ENCODE peak calls at places on chromosomes 6 and 20, in five cellular contexts. E is nephron progenitor cell, M is MCF 10A, B is psoas muscle, L is cardiac fibroblast. Q is an unnamed sample.

GRCh38 chr20:54468082-54468481 is 7.3 kb upstream of the DOK5 start:
- DNase-seq in E (no peak), M (no peak), B (no peak), L (no peak), Q (no peak)

GRCh38 chr6:71124340-71124739 is 164.3 kb upstream of the OGFRL1 start:
- DNase-seq in E (no peak), M (no peak), B (no peak), L (no peak), Q (no peak)

GRCh38 chr6:53347250-53347920 is 1.4 kb downstream of the ELOVL5 start:
- DNase-seq in E (no peak), M (peak; percentile 37), B (no peak), L (peak; percentile 49), Q (no peak)

GRCh38 chr6:93164781-93165180 is 254.6 kb downstream of the EPHA7 start:
- DNase-seq in E (no peak), M (no peak), B (no peak), L (no peak), Q (no peak)

GRCh38 chr6:122677436-122677835 is 67.2 kb downstream of the PKIB start:
- DNase-seq in E (no peak), M (no peak), B (no peak), L (no peak), Q (no peak)

GRCh38 chr20:45934046-45934586 is 367 bp upstream of the PCIF1 start:
- DNase-seq in E (peak; percentile 74), M (no peak), B (peak; percentile 77), L (peak; percentile 67), Q (no peak)

GRCh38 chr6:116136933-116137340 is 11.0 kb upstream of the COL10A1 start:
- DNase-seq in E (no peak), M (no peak), B (no peak), L (peak; percentile 10), Q (no peak)

GRCh38 chr20:32626859-32627636 is 41.9 kb upstream of the NOL4L start:
- DNase-seq in E (no peak), M (no peak), B (no peak), L (no peak), Q (no peak)

GRCh38 chr6:8084586-8084985 is 17.8 kb downstream of the EEF1E1 start:
- DNase-seq in E (no peak), M (no peak), B (no peak), L (peak; percentile 31), Q (no peak)

GRCh38 chr20:37298190-37298939 is 8.9 kb downstream of the MANBAL start:
- DNase-seq in E (no peak), M (peak; percentile 81), B (peak; percentile 62), L (peak; percentile 67), Q (no peak)

GRCh38 chr6:169709293-169709692 is 7.4 kb downstream of the C6orf120 start:
- DNase-seq in E (no peak), M (no peak), B (no peak), L (no peak), Q (no peak)

GRCh38 chr20:62875419-62876355 is 14.1 kb upstream of the TCFL5 start:
- DNase-seq in E (peak; percentile 71), M (peak; percentile 82), B (peak; percentile 81), L (peak; percentile 92), Q (peak; percentile 79)

GRCh38 chr20:24634855-24635254 is 165.4 kb downstream of the SYNDIG1 start:
- DNase-seq in E (peak; percentile 28), M (peak; percentile 60), B (peak; percentile 20), L (peak; percentile 85), Q (no peak)

GRCh38 chr6:2179950-2180349 is 65.5 kb downstream of the GMDS start:
- DNase-seq in E (no peak), M (peak; percentile 60), B (no peak), L (peak; percentile 70), Q (no peak)

GRCh38 chr20:57614490-57615471 is 5.4 kb downstream of the ZBP1 start:
- DNase-seq in E (no peak), M (no peak), B (no peak), L (no peak), Q (no peak)

GRCh38 chr20:19915111-19915798 is 101.9 kb upstream of the NAA20 start:
- DNase-seq in E (no peak), M (no peak), B (no peak), L (peak; percentile 44), Q (no peak)

GRCh38 chr6:89440200-89440599 is 7.2 kb downstream of the ANKRD6 start:
- DNase-seq in E (no peak), M (no peak), B (no peak), L (no peak), Q (no peak)

GRCh38 chr6:74991573-74992332 is 214.1 kb downstream of the COL12A1 start:
- DNase-seq in E (no peak), M (peak; percentile 73), B (no peak), L (peak; percentile 60), Q (no peak)

GRCh38 chr6:13074746-13075490 is 253.4 kb downstream of the TBC1D7 start:
- DNase-seq in E (no peak), M (no peak), B (no peak), L (no peak), Q (no peak)

GRCh38 chr20:49964964-49965780 is 17.6 kb upstream of the SNAI1 start:
- DNase-seq in E (peak; percentile 59), M (peak; percentile 53), B (no peak), L (no peak), Q (peak; percentile 57)

GRCh38 chr6:32168350-32168749 is 4.0 kb downstream of the EGFL8 start:
- DNase-seq in E (no peak), M (no peak), B (no peak), L (no peak), Q (no peak)

GRCh38 chr6:144160452-144160851 is 10.1 kb downstream of the STX11 start:
- DNase-seq in E (no peak), M (no peak), B (no peak), L (no peak), Q (no peak)

GRCh38 chr20:48284837-48285236 is 499.6 kb upstream of the SULF2 start:
- DNase-seq in E (no peak), M (no peak), B (no peak), L (peak; percentile 19), Q (no peak)

GRCh38 chr6:106823732-106824351 is 150.7 kb downstream of the CD24 start:
- DNase-seq in E (no peak), M (no peak), B (no peak), L (no peak), Q (no peak)

GRCh38 chr20:62628691-62629090 is 13.6 kb upstream of the SLCO4A1 start:
- DNase-seq in E (no peak), M (no peak), B (no peak), L (no peak), Q (no peak)

GRCh38 chr20:47368301-47368700 is 11.8 kb upstream of the ZMYND8 start:
- DNase-seq in E (no peak), M (no peak), B (no peak), L (no peak), Q (no peak)

GRCh38 chr6:44265003-44265842 is at the start of gene NFKBIE:
- DNase-seq in E (peak; percentile 98), M (peak; percentile 92), B (peak; percentile 96), L (peak; percentile 93), Q (peak; percentile 94)

GRCh38 chr6:170444056-170444505 is 109.0 kb downstream of the PSMB1 start:
- DNase-seq in E (no peak), M (no peak), B (no peak), L (no peak), Q (no peak)

GRCh38 chr20:61808497-61808896 is 257.2 kb downstream of the TAF4 start:
- DNase-seq in E (no peak), M (no peak), B (no peak), L (no peak), Q (no peak)

GRCh38 chr6:138647006-138647405 is 126.6 kb upstream of the CCDC28A start:
- DNase-seq in E (no peak), M (peak; percentile 81), B (no peak), L (peak; percentile 84), Q (no peak)

GRCh38 chr20:16666272-16666671 is 63.6 kb upstream of the SNRPB2 start:
- DNase-seq in E (no peak), M (no peak), B (no peak), L (no peak), Q (no peak)
- TF ChIP-seq CTCF in E (peak; percentile 28), M (no peak), B (no peak), L (peak; percentile 8), Q (peak; percentile 48)

GRCh38 chr20:35742741-35743523 is 872 bp upstream of the RBM39 start:
- DNase-seq in E (no peak), M (peak; percentile 22), B (no peak), L (peak; percentile 40), Q (no peak)

GRCh38 chr20:35737865-35738333 is 4.2 kb downstream of the RBM39 start:
- DNase-seq in E (no peak), M (no peak), B (no peak), L (no peak), Q (no peak)

GRCh38 chr20:35738410-35739179 is 3.5 kb downstream of the RBM39 start:
- DNase-seq in E (no peak), M (no peak), B (no peak), L (no peak), Q (no peak)

GRCh38 chr20:35741892-35742740 is at the start of gene RBM39:
- DNase-seq in E (peak; percentile 98), M (peak; percentile 100), B (peak; percentile 99), L (peak; percentile 100), Q (peak; percentile 99)

DNA sequence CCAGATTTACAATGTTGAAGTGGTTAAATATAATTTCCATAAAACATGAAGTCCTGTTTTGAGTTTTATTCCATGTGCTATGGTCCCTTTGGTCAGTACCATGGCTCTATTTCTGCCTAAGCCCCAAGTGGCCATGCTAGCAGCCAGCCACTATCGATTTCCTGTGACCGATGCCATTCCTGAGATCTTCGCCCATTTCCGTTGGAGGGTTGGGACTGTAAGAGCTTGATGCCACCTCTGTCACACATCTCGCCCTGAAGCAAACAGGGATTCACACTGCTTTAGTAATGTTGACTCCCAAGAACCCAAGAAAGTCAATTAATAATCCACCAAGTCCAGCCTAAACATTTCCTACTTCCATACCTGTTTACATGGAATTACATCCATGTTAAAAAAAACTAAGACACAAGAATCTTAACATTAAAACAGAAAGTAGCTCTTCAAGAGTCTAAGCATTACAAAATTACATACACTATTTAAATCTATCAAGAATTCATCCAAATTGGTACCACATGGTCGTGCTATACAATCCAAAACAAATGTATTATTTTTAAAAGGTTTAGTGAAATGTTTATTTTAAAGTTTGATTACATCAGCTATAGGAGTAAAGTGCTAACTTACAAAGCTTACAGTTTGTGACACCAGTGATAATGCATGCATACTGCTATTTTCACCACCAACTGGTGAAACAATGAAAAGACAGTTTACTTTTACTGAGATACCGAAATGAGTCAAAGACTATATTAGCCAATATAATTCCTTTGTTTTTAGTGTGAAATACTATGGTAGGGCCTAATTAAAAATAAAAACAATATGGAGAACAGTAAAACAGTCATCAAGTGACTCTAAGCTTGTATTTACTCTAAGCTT is 2.5 kb downstream of the RBM39 start:
- DNase-seq in E (no peak), M (peak; percentile 58), B (no peak), L (peak; percentile 53), Q (no peak)
- TF ChIP-seq CTCF in E (no peak), M (peak; percentile 35), B (peak; percentile 17), L (peak; percentile 37), Q (peak; percentile 44)

GRCh38 chr6:167968091-167968490 is 29.4 kb upstream of the KIF25 start:
- DNase-seq in E (peak; percentile 46), M (peak; percentile 30), B (no peak), L (no peak), Q (peak; percentile 28)
- TF ChIP-seq CTCF in E (peak; percentile 49), M (peak; percentile 25), B (peak; percentile 29), L (peak; percentile 34), Q (peak; percentile 60)

DNA sequence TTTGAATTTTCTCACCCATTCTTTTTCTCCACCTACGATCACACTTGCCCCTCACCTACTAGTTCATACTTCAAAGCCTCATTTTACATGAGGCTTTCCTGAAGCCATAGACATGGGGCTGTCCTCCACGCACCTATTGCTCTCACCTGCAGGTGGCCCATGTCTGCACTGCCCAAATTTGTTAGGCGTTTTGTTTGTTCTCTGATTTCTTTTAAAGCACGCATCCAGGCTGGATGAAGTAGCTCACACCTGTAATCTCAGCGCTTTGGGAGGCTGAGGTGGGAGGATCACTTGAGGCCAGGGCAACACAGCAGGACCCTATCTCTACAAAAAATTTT is 106.8 kb upstream of the RIPOR2 start:
- DNase-seq in E (no peak), M (no peak), B (no peak), L (no peak), Q (no peak)
- TF ChIP-seq CTCF in E (no peak), M (no peak), B (no peak), L (no peak), Q (no peak)

Q was measured in neural crest cell.